ENCODE peak calls at places on chromosomes 5 and 9, in eight cellular contexts. T, X, U, D, M, C, Z and E are unnamed samples.

GRCh38 chr9:36870960-36871359 is 163.1 kb downstream of the PAX5 start:
- DNase-seq in T (peak), X (no peak), U (no peak), D (peak), M (no peak), C (peak), Z (no peak), E (no peak)

GRCh38 chr9:366620-367019 is 152.0 kb downstream of the DOCK8 start:
- DNase-seq in T (no peak), X (no peak), U (no peak), D (no peak), M (no peak), C (no peak), Z (no peak), E (no peak)

GRCh38 chr5:145176041-145176440 is 659.1 kb downstream of the PRELID2 start:
- DNase-seq in T (no peak), X (no peak), U (no peak), D (no peak), M (no peak), C (no peak), Z (no peak), E (no peak)

GRCh38 chr9:29514336-29514735 is 1941.1 kb upstream of the C9orf72 start:
- DNase-seq in T (peak), X (no peak), U (no peak), D (peak), M (peak), C (no peak), Z (no peak), E (no peak)

GRCh38 chr9:134052941-134053340 is 14.9 kb downstream of the BRD3 start:
- DNase-seq in T (no peak), X (no peak), U (no peak), D (no peak), M (peak), C (peak), Z (no peak), E (no peak)

GRCh38 chr9:138058181-138058580 is 180.6 kb downstream of the CACNA1B start:
- DNase-seq in T (no peak), X (no peak), U (no peak), D (no peak), M (peak), C (peak), Z (no peak), E (no peak)

GRCh38 chr5:73789851-73790281 is 163.9 kb downstream of the ARHGEF28 start:
- DNase-seq in T (no peak), X (no peak), U (no peak), D (no peak), M (no peak), C (no peak), Z (no peak), E (no peak)

GRCh38 chr9:121360975-121361374 is 9.1 kb downstream of the STOM start:
- DNase-seq in T (no peak), X (peak), U (no peak), D (no peak), M (no peak), C (no peak), Z (no peak), E (no peak)